ENCODE peak calls at places on chromosomes 6 and 20, in seven cellular contexts. One of them, this sample, is unnamed.

GRCh38 chr20:3781153-3781910 is at the start of gene SPEF1:
- DNase-seq in GM12892: peak
- DNase-seq in SK-N-SH: peak
- DNase-seq in GM12878: peak
- DNase-seq in K562: peak
- DNase-seq in H1: peak
- DNase-seq in HepG2: peak
- DNase-seq in this sample: peak

GRCh38 chr6:148620579-148621298 is 126.1 kb upstream of the UST start:
- DNase-seq in GM12892: no peak
- DNase-seq in SK-N-SH: no peak
- DNase-seq in GM12878: peak
- DNase-seq in K562: no peak
- DNase-seq in H1: no peak
- DNase-seq in HepG2: no peak
- DNase-seq in this sample: no peak

GRCh38 chr6:112337209-112337638 is 9.9 kb upstream of the RFPL4B start:
- DNase-seq in GM12892: no peak
- DNase-seq in SK-N-SH: peak
- DNase-seq in GM12878: no peak
- DNase-seq in K562: no peak
- DNase-seq in H1: peak
- DNase-seq in HepG2: peak
- DNase-seq in this sample: no peak

GRCh38 chr20:43961541-43962471 is 47.2 kb downstream of the TOX2 start:
- DNase-seq in GM12892: no peak
- DNase-seq in SK-N-SH: peak
- DNase-seq in GM12878: no peak
- DNase-seq in K562: no peak
- DNase-seq in H1: no peak
- DNase-seq in HepG2: no peak
- DNase-seq in this sample: no peak

GRCh38 chr6:693737-694038 is 749 bp upstream of the EXOC2 start:
- DNase-seq in GM12892: no peak
- DNase-seq in SK-N-SH: no peak
- DNase-seq in GM12878: no peak
- DNase-seq in K562: no peak
- DNase-seq in H1: no peak
- DNase-seq in HepG2: no peak
- DNase-seq in this sample: no peak

GRCh38 chr20:19945732-19946670 is 71.2 kb upstream of the NAA20 start:
- DNase-seq in GM12892: no peak
- DNase-seq in SK-N-SH: no peak
- DNase-seq in GM12878: no peak
- DNase-seq in K562: no peak
- DNase-seq in H1: no peak
- DNase-seq in HepG2: no peak
- DNase-seq in this sample: no peak

GRCh38 chr20:58892126-58892931 is 39.8 kb downstream of the GNAS start:
- DNase-seq in GM12892: peak
- DNase-seq in SK-N-SH: peak
- DNase-seq in GM12878: no peak
- DNase-seq in K562: peak
- DNase-seq in H1: no peak
- DNase-seq in HepG2: peak
- DNase-seq in this sample: peak

GRCh38 chr6:127190552-127190951 is 72.1 kb downstream of the RSPO3 start:
- DNase-seq in GM12892: no peak
- DNase-seq in SK-N-SH: no peak
- DNase-seq in GM12878: no peak
- DNase-seq in K562: no peak
- DNase-seq in H1: no peak
- DNase-seq in HepG2: no peak
- DNase-seq in this sample: no peak

GRCh38 chr20:32877507-32877906 is 18.8 kb downstream of the EFCAB8 start:
- DNase-seq in GM12892: no peak
- DNase-seq in SK-N-SH: no peak
- DNase-seq in GM12878: no peak
- DNase-seq in K562: no peak
- DNase-seq in H1: no peak
- DNase-seq in HepG2: no peak
- DNase-seq in this sample: no peak

GRCh38 chr20:24684421-24684871 is 215.0 kb downstream of the SYNDIG1 start:
- DNase-seq in GM12892: no peak
- DNase-seq in SK-N-SH: no peak
- DNase-seq in GM12878: no peak
- DNase-seq in K562: no peak
- DNase-seq in H1: no peak
- DNase-seq in HepG2: no peak
- DNase-seq in this sample: no peak

GRCh38 chr6:127342946-127343752 is at the start of gene ECHDC1:
- DNase-seq in GM12892: peak
- DNase-seq in SK-N-SH: peak
- DNase-seq in GM12878: no peak
- DNase-seq in K562: peak
- DNase-seq in H1: no peak
- DNase-seq in HepG2: peak
- DNase-seq in this sample: peak

GRCh38 chr20:48556956-48557355 is 270.8 kb downstream of the PREX1 start:
- DNase-seq in GM12892: no peak
- DNase-seq in SK-N-SH: peak
- DNase-seq in GM12878: no peak
- DNase-seq in K562: no peak
- DNase-seq in H1: no peak
- DNase-seq in HepG2: no peak
- DNase-seq in this sample: no peak

DNA sequence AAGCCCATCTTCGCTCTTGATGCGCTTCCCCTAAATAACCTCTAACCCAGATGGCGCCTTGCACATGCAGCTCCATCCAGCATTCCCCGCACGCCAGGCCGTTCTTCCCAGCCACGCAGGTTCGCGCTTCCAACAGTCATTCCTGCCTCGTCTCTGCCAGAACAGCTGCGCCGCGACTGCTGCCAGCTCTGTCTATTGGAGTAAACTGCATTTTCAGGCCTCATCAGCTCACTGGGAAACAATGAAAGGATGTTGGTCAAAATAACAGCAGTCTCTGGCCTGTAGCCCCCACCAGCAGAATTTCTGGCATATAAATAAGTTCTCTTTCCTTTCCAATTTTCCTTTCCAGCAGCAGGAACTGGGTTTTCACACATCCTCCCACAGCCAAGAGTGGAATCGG is 14.6 kb downstream of the NRSN1 start:
- DNase-seq in GM12892: no peak
- DNase-seq in SK-N-SH: no peak
- DNase-seq in GM12878: no peak
- DNase-seq in K562: no peak
- DNase-seq in H1: no peak
- DNase-seq in HepG2: no peak
- DNase-seq in this sample: no peak
- TF ChIP-seq TAF1 in GM12892: no peak
- TF ChIP-seq TAF1 in SK-N-SH: no peak
- TF ChIP-seq TAF1 in GM12878: no peak
- TF ChIP-seq TAF1 in K562: no peak
- TF ChIP-seq TAF1 in H1: no peak
- TF ChIP-seq TAF1 in HepG2: no peak
- TF ChIP-seq TAF1 in this sample: no peak

GRCh38 chr6:94651239-94651638 is 926.1 kb upstream of the MANEA start:
- DNase-seq in GM12892: no peak
- DNase-seq in SK-N-SH: no peak
- DNase-seq in GM12878: no peak
- DNase-seq in K562: no peak
- DNase-seq in H1: no peak
- DNase-seq in HepG2: no peak
- DNase-seq in this sample: no peak
- TF ChIP-seq TAF1 in GM12892: no peak
- TF ChIP-seq TAF1 in SK-N-SH: no peak
- TF ChIP-seq TAF1 in GM12878: no peak
- TF ChIP-seq TAF1 in K562: no peak
- TF ChIP-seq TAF1 in H1: no peak
- TF ChIP-seq TAF1 in HepG2: no peak
- TF ChIP-seq TAF1 in this sample: no peak

DNA sequence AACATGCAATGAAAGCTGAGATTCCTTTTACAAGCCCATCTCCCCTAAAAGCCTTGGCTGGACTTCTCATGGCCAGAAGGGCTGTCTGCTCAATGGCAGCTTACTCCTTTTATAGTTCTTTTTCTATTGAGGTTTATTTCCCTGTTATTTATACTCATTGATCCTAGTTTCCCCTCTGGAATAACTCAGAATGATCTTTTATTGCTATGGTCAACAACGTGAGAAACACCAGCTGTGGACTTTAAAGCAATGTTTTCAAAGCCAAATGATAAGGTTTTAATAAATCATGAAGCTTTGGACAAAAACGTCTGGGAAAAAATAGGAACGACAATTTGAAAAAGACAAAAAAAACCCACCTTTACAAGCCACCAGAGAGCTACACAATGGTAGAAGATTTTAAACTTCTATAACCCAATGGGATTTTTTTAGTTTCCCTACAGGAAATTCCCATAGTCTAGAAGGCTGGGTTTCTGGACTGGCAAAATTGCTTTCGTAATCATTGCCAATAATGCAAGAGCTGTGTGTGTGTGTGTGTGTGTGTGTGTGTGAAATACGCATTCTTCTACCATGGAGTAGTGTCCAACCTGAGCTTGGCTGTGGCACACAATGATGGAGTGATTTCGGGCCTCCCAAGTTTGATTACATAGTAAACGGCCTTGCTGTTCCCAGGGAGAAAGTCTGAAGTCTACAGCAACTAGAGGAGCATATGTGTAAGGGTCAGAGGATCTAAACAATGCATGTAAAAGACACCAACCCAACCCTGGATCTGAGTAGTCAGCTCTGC is 396.0 kb downstream of the SYNE1 start:
- DNase-seq in GM12892: no peak
- DNase-seq in SK-N-SH: no peak
- DNase-seq in GM12878: no peak
- DNase-seq in K562: no peak
- DNase-seq in H1: no peak
- DNase-seq in HepG2: peak
- DNase-seq in this sample: no peak
- TF ChIP-seq TAF1 in GM12892: no peak
- TF ChIP-seq TAF1 in SK-N-SH: no peak
- TF ChIP-seq TAF1 in GM12878: no peak
- TF ChIP-seq TAF1 in K562: no peak
- TF ChIP-seq TAF1 in H1: no peak
- TF ChIP-seq TAF1 in HepG2: no peak
- TF ChIP-seq TAF1 in this sample: no peak

GRCh38 chr6:131696956-131697355 is 4.2 kb downstream of the OR2A4 start:
- DNase-seq in GM12892: no peak
- DNase-seq in SK-N-SH: no peak
- DNase-seq in GM12878: no peak
- DNase-seq in K562: no peak
- DNase-seq in H1: no peak
- DNase-seq in HepG2: no peak
- DNase-seq in this sample: no peak

GRCh38 chr6:131692589-131692988 is 8.6 kb downstream of the OR2A4 start:
- DNase-seq in GM12892: no peak
- DNase-seq in SK-N-SH: no peak
- DNase-seq in GM12878: no peak
- DNase-seq in K562: no peak
- DNase-seq in H1: no peak
- DNase-seq in HepG2: no peak
- DNase-seq in this sample: no peak

GRCh38 chr6:131693384-131693783 is 7.8 kb downstream of the OR2A4 start:
- DNase-seq in GM12892: no peak
- DNase-seq in SK-N-SH: no peak
- DNase-seq in GM12878: no peak
- DNase-seq in K562: no peak
- DNase-seq in H1: no peak
- DNase-seq in HepG2: no peak
- DNase-seq in this sample: no peak

GRCh38 chr6:131694832-131695426 is 6.3 kb downstream of the OR2A4 start:
- DNase-seq in GM12892: peak
- DNase-seq in SK-N-SH: peak
- DNase-seq in GM12878: no peak
- DNase-seq in K562: peak
- DNase-seq in H1: peak
- DNase-seq in HepG2: peak
- DNase-seq in this sample: peak
- TF ChIP-seq TAF1 in GM12892: no peak
- TF ChIP-seq TAF1 in SK-N-SH: no peak
- TF ChIP-seq TAF1 in GM12878: no peak
- TF ChIP-seq TAF1 in K562: no peak
- TF ChIP-seq TAF1 in H1: no peak
- TF ChIP-seq TAF1 in HepG2: no peak
- TF ChIP-seq TAF1 in this sample: no peak

GRCh38 chr20:53097371-53097770 is 125.2 kb downstream of the TSHZ2 start:
- DNase-seq in GM12892: no peak
- DNase-seq in SK-N-SH: peak
- DNase-seq in GM12878: no peak
- DNase-seq in K562: no peak
- DNase-seq in H1: no peak
- DNase-seq in HepG2: no peak
- DNase-seq in this sample: no peak
- TF ChIP-seq TAF1 in GM12892: no peak
- TF ChIP-seq TAF1 in SK-N-SH: no peak
- TF ChIP-seq TAF1 in GM12878: no peak
- TF ChIP-seq TAF1 in K562: no peak
- TF ChIP-seq TAF1 in H1: no peak
- TF ChIP-seq TAF1 in HepG2: no peak
- TF ChIP-seq TAF1 in this sample: no peak